ENCODE peak calls at places on chromosome 12, in eight cellular contexts. F is uterus, Z is PC-9, P is psoas muscle, I is colonic mucosa, W is OCI-LY7, M is mammary epithelial cell, H is WERI-Rb-1. O is an unnamed sample. For H3K36me3, the result is how much of the 10 kb centered on the place peaks cover.

GRCh38 chr12:85642810-85643209 is 193.4 kb downstream of the RASSF9 start:
- DNase-seq in F (no peak), Z (no peak), P (no peak), I (no peak), W (no peak), M (no peak), H (no peak), O (no peak)

GRCh38 chr12:88952543-88952942 is 372.3 kb upstream of the KITLG start:
- DNase-seq in F (no peak), Z (peak), P (no peak), I (peak), W (no peak), M (peak), H (no peak), O (no peak)

GRCh38 chr12:62673027-62673815 is 206.6 kb downstream of the MON2 start:
- DNase-seq in F (no peak), Z (no peak), P (no peak), I (no peak), W (no peak), M (no peak), H (no peak), O (no peak)

GRCh38 chr12:104669057-104669770 is 212.5 kb downstream of the CHST11 start:
- DNase-seq in F (peak), Z (no peak), P (no peak), I (peak), W (no peak), M (peak), H (no peak), O (no peak)

GRCh38 chr12:9951026-9951652 is 19.0 kb upstream of the CLEC2A start:
- DNase-seq in F (no peak), Z (no peak), P (no peak), I (no peak), W (no peak), M (no peak), H (no peak), O (no peak)

GRCh38 chr12:97276198-97276580 is 186.4 kb upstream of the RMST start:
- DNase-seq in F (no peak), Z (no peak), P (no peak), I (no peak), W (no peak), M (no peak), H (no peak), O (no peak)

GRCh38 chr12:111446044-111446581 is 40.4 kb downstream of the SH2B3 start:
- DNase-seq in F (peak), Z (no peak), P (no peak), I (peak), W (no peak), M (no peak), H (peak), O (no peak)

GRCh38 chr12:128164533-128164932 is 102.4 kb upstream of the TMEM132C start:
- DNase-seq in F (no peak), Z (no peak), P (no peak), I (no peak), W (no peak), M (no peak), H (no peak), O (no peak)

GRCh38 chr12:26122681-26123481 is 2.0 kb downstream of the BHLHE41 start:
- DNase-seq in F (peak), Z (peak), P (peak), I (peak), W (no peak), M (peak), H (peak), O (peak)

GRCh38 chr12:131355688-131356245 is 355.1 kb upstream of the SFSWAP start:
- DNase-seq in F (no peak), Z (no peak), P (no peak), I (no peak), W (no peak), M (no peak), H (no peak), O (no peak)

GRCh38 chr12:53750812-53751335 is 905 bp downstream of the CISTR start:
- DNase-seq in F (peak), Z (no peak), P (peak), I (no peak), W (peak), M (no peak), H (peak), O (no peak)

GRCh38 chr12:5996459-5996858 is 51.4 kb upstream of the ANO2 start:
- DNase-seq in F (no peak), Z (no peak), P (no peak), I (no peak), W (no peak), M (peak), H (no peak), O (no peak)

GRCh38 chr12:75479963-75480461 is 543 bp upstream of the GLIPR1 start:
- DNase-seq in F (no peak), Z (no peak), P (no peak), I (no peak), W (peak), M (peak), H (no peak), O (peak)

GRCh38 chr12:13835657-13836056 is 145.7 kb downstream of the GRIN2B start:
- DNase-seq in F (no peak), Z (no peak), P (no peak), I (no peak), W (no peak), M (no peak), H (no peak), O (no peak)

GRCh38 chr12:46266382-46266791 is 2.5 kb downstream of the SLC38A1 start:
- DNase-seq in F (no peak), Z (peak), P (no peak), I (peak), W (peak), M (peak), H (peak), O (no peak)

GRCh38 chr12:30818562-30818961 is 63.8 kb upstream of the CAPRIN2 start:
- DNase-seq in F (no peak), Z (no peak), P (no peak), I (no peak), W (no peak), M (no peak), H (no peak), O (no peak)

GRCh38 chr12:2301531-2302461 is 249.0 kb downstream of the CACNA1C start:
- DNase-seq in F (no peak), Z (no peak), P (no peak), I (no peak), W (no peak), M (peak), H (no peak), O (no peak)

GRCh38 chr12:33763331-33763730 is 259.0 kb upstream of the ALG10 start:
- DNase-seq in F (no peak), Z (no peak), P (no peak), I (no peak), W (no peak), M (no peak), H (no peak), O (no peak)

GRCh38 chr12:76945867-76946266 is 67.0 kb upstream of the CSRP2 start:
- DNase-seq in F (no peak), Z (no peak), P (no peak), I (no peak), W (no peak), M (peak), H (no peak), O (no peak)

GRCh38 chr12:122749569-122750332 is 2.9 kb upstream of the DENR start:
- DNase-seq in F (no peak), Z (no peak), P (no peak), I (no peak), W (no peak), M (no peak), H (no peak), O (no peak)

GRCh38 chr12:21305666-21306065 is 29.1 kb downstream of the SLCO1A2 start:
- DNase-seq in F (no peak), Z (no peak), P (no peak), I (no peak), W (no peak), M (no peak), H (no peak), O (no peak)

GRCh38 chr12:68882251-68882964 is 50.6 kb downstream of the CPM start:
- DNase-seq in F (no peak), Z (no peak), P (no peak), I (no peak), W (peak), M (no peak), H (no peak), O (no peak)

GRCh38 chr12:54126696-54127537 is 61.9 kb downstream of the SMUG1 start:
- DNase-seq in F (peak), Z (no peak), P (peak), I (peak), W (no peak), M (peak), H (peak), O (no peak)

GRCh38 chr12:12278899-12279298 is 12.1 kb upstream of the LRP6 start:
- DNase-seq in F (no peak), Z (no peak), P (no peak), I (no peak), W (no peak), M (no peak), H (no peak), O (no peak)

GRCh38 chr12:12823308-12823707 is 10.2 kb downstream of the DDX47 start:
- DNase-seq in F (no peak), Z (peak), P (no peak), I (no peak), W (no peak), M (peak), H (no peak), O (no peak)

GRCh38 chr12:2231956-2232355 is 179.2 kb downstream of the CACNA1C start:
- DNase-seq in F (no peak), Z (no peak), P (no peak), I (no peak), W (no peak), M (no peak), H (no peak), O (no peak)

GRCh38 chr12:7450667-7451066 is 6.7 kb upstream of the CD163L1 start:
- DNase-seq in F (no peak), Z (no peak), P (no peak), I (no peak), W (no peak), M (no peak), H (no peak), O (no peak)

GRCh38 chr12:93089805-93090569 is 160.9 kb upstream of the EEA1 start:
- DNase-seq in F (no peak), Z (peak), P (no peak), I (peak), W (no peak), M (peak), H (no peak), O (peak)

GRCh38 chr12:131119936-131120335 is 166.2 kb downstream of the ADGRD1 start:
- DNase-seq in F (no peak), Z (no peak), P (peak), I (no peak), W (no peak), M (no peak), H (no peak), O (no peak)

GRCh38 chr12:46126050-46126727 is 135.8 kb upstream of the SCAF11 start:
- DNase-seq in F (no peak), Z (no peak), P (no peak), I (no peak), W (no peak), M (no peak), H (no peak), O (no peak)

GRCh38 chr12:100391856-100392255 is 35.0 kb downstream of the SLC17A8 start:
- DNase-seq in F (no peak), Z (no peak), P (no peak), I (peak), W (no peak), M (no peak), H (no peak), O (no peak)

GRCh38 chr12:25972783-25973182 is 14.3 kb downstream of the RASSF8 start:
- DNase-seq in F (no peak), Z (no peak), P (no peak), I (no peak), W (no peak), M (peak), H (no peak), O (no peak)

GRCh38 chr12:29317556-29318363 is 63.2 kb downstream of the ERGIC2 start:
- DNase-seq in F (no peak), Z (peak), P (peak), I (peak), W (peak), M (peak), H (peak), O (peak)

GRCh38 chr12:75656650-75657049 is 145.2 kb upstream of the KRR1 start:
- DNase-seq in F (no peak), Z (peak), P (no peak), I (no peak), W (no peak), M (peak), H (no peak), O (peak)

GRCh38 chr12:4176168-4176567 is 97.4 kb upstream of the CCND2 start:
- DNase-seq in F (no peak), Z (no peak), P (no peak), I (no peak), W (no peak), M (no peak), H (no peak), O (no peak)

GRCh38 chr12:115923851-115924250 is 353.6 kb downstream of the MED13L start:
- DNase-seq in F (no peak), Z (no peak), P (no peak), I (no peak), W (no peak), M (no peak), H (no peak), O (no peak)

GRCh38 chr12:118334939-118335567 is 37.7 kb downstream of the TAOK3 start:
- DNase-seq in F (no peak), Z (no peak), P (no peak), I (no peak), W (no peak), M (no peak), H (no peak), O (no peak)

DNA sequence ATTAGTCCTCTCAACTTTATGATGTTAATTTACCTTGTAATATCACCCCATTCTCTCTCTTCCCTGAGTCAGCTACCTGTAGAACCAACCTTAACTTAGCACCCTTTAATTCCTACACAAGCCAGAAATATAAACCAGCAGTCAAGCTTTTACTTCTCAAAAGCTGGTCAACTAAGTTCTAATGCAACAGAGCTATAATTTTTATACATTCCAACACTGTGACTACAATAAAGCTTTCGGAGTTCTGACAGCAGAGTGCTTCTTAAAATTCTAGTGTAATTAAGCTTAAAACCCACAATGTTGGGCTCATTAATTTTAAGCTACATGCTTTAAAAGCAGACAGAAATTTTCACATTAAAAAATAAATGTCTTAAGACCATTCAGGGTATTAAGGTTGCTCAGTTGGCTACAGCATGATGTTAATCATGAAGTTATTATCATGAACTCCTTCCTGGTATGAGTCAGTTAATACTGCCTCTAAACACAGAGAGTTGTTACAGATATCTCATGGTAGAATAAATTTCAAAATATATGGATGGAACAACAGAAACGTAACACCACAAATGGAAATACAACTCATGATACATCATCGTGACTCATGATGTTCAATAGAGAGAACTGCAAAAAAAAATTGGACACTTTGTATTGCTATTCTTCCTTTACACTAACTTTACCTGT is 126.7 kb downstream of the EPS8 start:
- DNase-seq in F (no peak), Z (no peak), P (no peak), I (no peak), W (no peak), M (peak), H (no peak), O (peak)
- H3K36me3 ChIP-seq in F (under half), Z (half or more), P (under half), I (under half), W (under half), M (under half), H (under half), O (under half)

GRCh38 chr12:49243631-49244030 is 21.3 kb upstream of the TUBA1C start:
- DNase-seq in F (no peak), Z (no peak), P (no peak), I (no peak), W (no peak), M (no peak), H (no peak), O (no peak)

GRCh38 chr12:49244161-49244560 is 20.7 kb upstream of the TUBA1C start:
- DNase-seq in F (no peak), Z (no peak), P (no peak), I (no peak), W (no peak), M (no peak), H (no peak), O (no peak)
- TF ChIP-seq CTCF in F (no peak), Z (no peak), P (no peak), I (no peak), W (no peak), M (no peak), H (no peak), O (no peak)

DNA sequence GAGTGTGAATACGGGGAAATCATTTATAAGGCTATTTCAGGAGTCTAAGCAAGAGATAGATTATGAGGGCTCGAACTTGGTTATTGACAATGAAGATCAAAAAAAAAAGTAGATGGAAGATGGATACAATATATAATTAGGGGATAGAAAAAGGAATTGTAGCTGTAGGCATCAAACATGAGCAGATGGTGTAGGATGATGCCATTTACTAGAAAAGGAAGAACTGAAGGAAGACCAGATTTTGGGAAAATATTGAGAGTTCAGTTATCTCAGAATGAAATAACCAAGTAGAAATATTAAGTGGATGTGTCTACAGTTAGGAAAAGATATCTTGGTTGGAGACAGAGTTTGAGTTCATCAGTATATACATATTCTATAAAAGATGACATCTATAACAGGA is 109.6 kb downstream of the CNTN1 start:
- DNase-seq in F (no peak), Z (no peak), P (no peak), I (no peak), W (no peak), M (no peak), H (no peak), O (no peak)
- H3K4me3 ChIP-seq in F (no peak), Z (no peak), P (no peak), I (no peak), W (no peak), M (no peak), H (no peak), O (no peak)

DNA sequence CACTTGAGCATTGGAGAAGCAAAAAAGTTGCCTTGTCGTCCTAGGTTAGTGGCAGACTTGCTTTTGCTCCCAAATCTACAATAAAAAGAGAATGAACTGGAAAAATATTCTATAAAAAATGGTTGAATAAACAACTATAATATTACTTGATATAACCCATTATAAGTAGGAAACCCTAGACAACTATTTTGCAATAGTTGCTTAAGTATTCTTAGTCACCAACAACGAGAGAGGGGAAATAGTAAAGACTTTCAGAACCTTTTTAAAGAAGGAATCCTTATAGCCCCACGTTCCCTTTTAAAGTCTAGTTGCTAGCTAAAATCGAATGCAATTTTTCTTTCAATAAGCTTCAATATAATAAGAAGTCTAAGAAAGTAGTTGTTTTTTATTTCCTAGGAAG is 17.5 kb downstream of the AQP6 start:
- DNase-seq in F (no peak), Z (no peak), P (no peak), I (no peak), W (no peak), M (no peak), H (no peak), O (no peak)
- H3K36me3 ChIP-seq in F (under half), Z (under half), P (under half), I (under half), W (half or more), M (under half), H (half or more), O (under half)

GRCh38 chr12:27426743-27427142 is 19.8 kb upstream of the SMCO2 start:
- DNase-seq in F (no peak), Z (no peak), P (no peak), I (no peak), W (no peak), M (no peak), H (no peak), O (no peak)

GRCh38 chr12:27427824-27428223 is 18.7 kb upstream of the SMCO2 start:
- DNase-seq in F (no peak), Z (peak), P (no peak), I (no peak), W (no peak), M (no peak), H (no peak), O (no peak)

GRCh38 chr12:27424631-27425230 is 21.8 kb upstream of the SMCO2 start:
- DNase-seq in F (peak), Z (peak), P (no peak), I (no peak), W (peak), M (peak), H (no peak), O (peak)

GRCh38 chr12:27425306-27425705 is 21.2 kb upstream of the SMCO2 start:
- DNase-seq in F (no peak), Z (no peak), P (no peak), I (no peak), W (no peak), M (no peak), H (no peak), O (no peak)

DNA sequence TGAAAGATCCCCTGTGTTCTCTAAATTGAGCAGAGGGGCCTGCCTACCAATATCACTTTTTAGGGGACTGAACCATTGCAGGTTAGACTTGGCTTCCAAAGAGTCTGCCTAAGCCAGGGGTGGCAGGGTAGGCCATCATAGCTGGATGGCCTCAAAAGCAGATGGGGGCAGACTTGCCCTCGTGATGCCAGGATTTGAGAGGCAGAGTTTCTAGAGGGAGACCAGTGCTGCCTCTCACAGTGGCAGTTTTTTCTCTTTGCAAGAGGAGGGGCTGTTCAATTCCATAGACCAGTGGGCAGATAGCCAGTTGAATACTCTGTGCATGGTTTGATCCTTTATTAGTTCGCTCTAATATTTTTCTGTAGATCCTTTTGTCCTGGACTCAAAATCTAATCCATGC is 23.8 kb upstream of the SMCO2 start:
- DNase-seq in F (no peak), Z (no peak), P (no peak), I (no peak), W (no peak), M (no peak), H (no peak), O (no peak)
- TF ChIP-seq CTCF in F (no peak), Z (no peak), P (no peak), I (no peak), W (no peak), M (no peak), H (no peak), O (no peak)

DNA sequence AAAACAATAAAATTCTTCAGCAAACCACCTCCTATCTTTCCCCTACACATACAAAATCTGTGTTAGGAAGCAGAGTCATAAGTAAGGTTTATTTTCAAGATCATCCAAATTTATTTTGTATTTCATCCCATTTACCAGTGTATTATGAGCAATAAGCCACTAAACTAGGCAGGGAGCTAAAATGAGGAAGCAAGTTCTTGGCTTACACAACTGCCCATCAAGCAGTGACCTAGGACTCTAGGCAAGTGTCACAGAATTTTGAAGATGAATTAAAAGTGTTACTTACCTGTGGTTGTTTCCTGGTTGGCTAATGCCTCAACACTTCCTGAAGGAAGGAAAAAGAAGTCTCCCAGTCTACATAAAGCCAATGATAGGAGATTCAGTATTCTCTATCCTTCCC is 356.9 kb downstream of the BCAT1 start:
- DNase-seq in F (no peak), Z (no peak), P (no peak), I (no peak), W (no peak), M (no peak), H (no peak), O (no peak)
- H3K4me3 ChIP-seq in F (no peak), Z (no peak), P (no peak), I (no peak), W (no peak), M (no peak), H (no peak), O (no peak)